ENCODE peak calls at places on chromosomes 6 and 20, in four cellular contexts. F is GM12864, O is upper lobe of right lung, I is GM13977. M is an unnamed sample.

GRCh38 chr6:116047173-116047933 is 13.3 kb downstream of the FRK start:
- DNase-seq in F (no peak), O (no peak), I (no peak), M (no peak)

GRCh38 chr20:49482621-49483017 is at the start of gene KCNB1:
- DNase-seq in F (no peak), O (peak), I (peak), M (peak)

GRCh38 chr6:89404512-89404911 is 7.6 kb downstream of the RRAGD start:
- DNase-seq in F (no peak), O (no peak), I (no peak), M (no peak)

GRCh38 chr6:1131285-1132079 is 180.4 kb upstream of the FOXQ1 start:
- DNase-seq in F (no peak), O (no peak), I (no peak), M (no peak)

GRCh38 chr20:50191566-50192363 is 1.1 kb downstream of the CEBPB start:
- DNase-seq in F (peak), O (peak), I (peak), M (no peak)

GRCh38 chr6:70616728-70617260 is 50.1 kb downstream of the SDHAF4 start:
- DNase-seq in F (no peak), O (no peak), I (no peak), M (no peak)

GRCh38 chr20:20205862-20206236 is 153.5 kb downstream of the CFAP61 start:
- DNase-seq in F (no peak), O (no peak), I (no peak), M (no peak)

GRCh38 chr6:154402081-154402780 is 45.6 kb upstream of the IPCEF1 start:
- DNase-seq in F (no peak), O (no peak), I (no peak), M (no peak)

GRCh38 chr6:89792881-89793280 is 26.7 kb downstream of the MDN1 start:
- DNase-seq in F (peak), O (no peak), I (peak), M (no peak)

GRCh38 chr20:50358959-50359358 is 151.2 kb upstream of the PTPN1 start:
- DNase-seq in F (no peak), O (no peak), I (no peak), M (no peak)

GRCh38 chr20:64047968-64048401 is 1.5 kb downstream of the SOX18 start:
- DNase-seq in F (no peak), O (no peak), I (no peak), M (no peak)

GRCh38 chr6:135851442-135852271 is at the start of gene PDE7B:
- DNase-seq in F (no peak), O (peak), I (peak), M (peak)

GRCh38 chr6:72716916-72717315 is 95.1 kb downstream of the KCNQ5 start:
- DNase-seq in F (no peak), O (no peak), I (no peak), M (no peak)

GRCh38 chr6:27761391-27761790 is 150.8 kb downstream of the OR2B2 start:
- DNase-seq in F (no peak), O (no peak), I (peak), M (no peak)

GRCh38 chr20:46427384-46427783 is 21.0 kb upstream of the ELMO2 start:
- DNase-seq in F (no peak), O (no peak), I (no peak), M (no peak)

GRCh38 chr6:107827541-107827940 is 3.4 kb upstream of the SCML4 start:
- DNase-seq in F (no peak), O (no peak), I (no peak), M (no peak)

GRCh38 chr6:41009669-41010068 is 29.4 kb downstream of the UNC5CL start:
- DNase-seq in F (no peak), O (no peak), I (no peak), M (no peak)

GRCh38 chr6:11043552-11043960 is 549 bp downstream of the ELOVL2 start:
- DNase-seq in F (no peak), O (no peak), I (peak), M (no peak)

GRCh38 chr6:4848382-4849068 is 72.3 kb downstream of the CDYL start:
- DNase-seq in F (no peak), O (no peak), I (no peak), M (no peak)
- TF ChIP-seq CTCF in F (peak), O (peak), I (peak), M (no peak)

GRCh38 chr6:15491255-15491985 is 171.4 kb downstream of the DTNBP1 start:
- DNase-seq in F (peak), O (no peak), I (peak), M (peak)
- TF ChIP-seq CTCF in F (peak), O (peak), I (peak), M (no peak)

GRCh38 chr20:38270869-38271608 is 10.5 kb upstream of the KIAA1755 start:
- DNase-seq in F (no peak), O (no peak), I (no peak), M (no peak)
- TF ChIP-seq CTCF in F (no peak), O (no peak), I (no peak), M (no peak)

DNA sequence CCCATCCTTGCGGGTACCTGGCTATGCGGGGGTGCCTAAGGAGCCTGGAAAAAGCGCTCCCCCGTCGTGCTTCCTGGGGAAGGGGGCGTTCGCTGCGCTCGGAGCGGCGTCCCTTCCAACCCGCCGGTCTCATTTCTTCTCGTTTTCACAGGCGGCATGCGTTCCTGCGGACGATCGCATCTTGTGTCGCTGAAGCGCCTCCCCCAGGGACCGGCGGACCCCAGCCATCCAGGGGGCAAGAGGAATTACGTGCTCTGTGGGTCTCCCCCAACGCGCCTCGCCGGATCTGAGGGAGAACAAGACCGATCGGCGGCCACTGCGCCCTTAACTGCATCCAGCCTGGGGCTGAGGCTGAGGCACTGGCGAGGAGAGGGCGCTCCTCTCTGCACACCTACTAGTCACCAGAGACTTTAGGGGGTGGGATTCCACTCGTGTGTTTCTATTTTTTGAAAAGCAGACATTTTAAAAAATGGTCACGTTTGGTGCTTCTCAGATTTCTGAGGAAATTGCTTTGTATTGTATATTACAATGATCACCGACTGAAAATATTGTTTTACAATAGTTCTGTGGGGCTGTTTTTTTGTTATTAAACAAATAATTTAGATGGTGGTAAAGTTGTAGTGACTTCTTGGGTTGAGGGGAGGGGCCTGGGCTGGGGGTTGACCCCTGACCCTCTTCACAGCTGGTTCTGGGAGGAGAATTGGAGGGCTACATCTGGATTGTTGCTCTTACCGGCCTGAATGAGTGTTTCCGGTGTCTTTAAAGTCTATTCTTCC is 1.0 kb downstream of the ID1 start:
- DNase-seq in F (no peak), O (peak), I (peak), M (no peak)
- TF ChIP-seq CTCF in F (no peak), O (no peak), I (no peak), M (no peak)

DNA sequence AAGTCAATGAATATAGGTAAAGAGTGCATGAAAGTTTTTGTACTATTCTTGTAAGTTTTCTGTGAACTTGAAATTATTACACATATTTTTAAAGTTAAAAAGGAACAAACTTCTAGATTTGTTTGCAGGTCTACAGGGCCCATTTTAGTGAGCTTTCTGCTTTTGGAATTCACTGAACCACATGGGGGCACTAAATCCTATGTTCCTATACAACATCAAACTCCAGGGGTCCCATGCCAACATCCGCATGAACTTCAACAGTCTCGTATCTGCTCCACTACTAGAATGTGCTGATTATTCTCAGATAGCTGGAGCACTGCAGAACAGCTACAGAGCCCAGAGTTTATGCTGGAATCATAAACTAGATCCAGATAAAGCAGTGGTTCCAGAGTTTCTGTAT is 347.9 kb upstream of the SPTLC3 start:
- DNase-seq in F (no peak), O (no peak), I (no peak), M (no peak)
- TF ChIP-seq CTCF in F (no peak), O (no peak), I (no peak), M (no peak)

DNA sequence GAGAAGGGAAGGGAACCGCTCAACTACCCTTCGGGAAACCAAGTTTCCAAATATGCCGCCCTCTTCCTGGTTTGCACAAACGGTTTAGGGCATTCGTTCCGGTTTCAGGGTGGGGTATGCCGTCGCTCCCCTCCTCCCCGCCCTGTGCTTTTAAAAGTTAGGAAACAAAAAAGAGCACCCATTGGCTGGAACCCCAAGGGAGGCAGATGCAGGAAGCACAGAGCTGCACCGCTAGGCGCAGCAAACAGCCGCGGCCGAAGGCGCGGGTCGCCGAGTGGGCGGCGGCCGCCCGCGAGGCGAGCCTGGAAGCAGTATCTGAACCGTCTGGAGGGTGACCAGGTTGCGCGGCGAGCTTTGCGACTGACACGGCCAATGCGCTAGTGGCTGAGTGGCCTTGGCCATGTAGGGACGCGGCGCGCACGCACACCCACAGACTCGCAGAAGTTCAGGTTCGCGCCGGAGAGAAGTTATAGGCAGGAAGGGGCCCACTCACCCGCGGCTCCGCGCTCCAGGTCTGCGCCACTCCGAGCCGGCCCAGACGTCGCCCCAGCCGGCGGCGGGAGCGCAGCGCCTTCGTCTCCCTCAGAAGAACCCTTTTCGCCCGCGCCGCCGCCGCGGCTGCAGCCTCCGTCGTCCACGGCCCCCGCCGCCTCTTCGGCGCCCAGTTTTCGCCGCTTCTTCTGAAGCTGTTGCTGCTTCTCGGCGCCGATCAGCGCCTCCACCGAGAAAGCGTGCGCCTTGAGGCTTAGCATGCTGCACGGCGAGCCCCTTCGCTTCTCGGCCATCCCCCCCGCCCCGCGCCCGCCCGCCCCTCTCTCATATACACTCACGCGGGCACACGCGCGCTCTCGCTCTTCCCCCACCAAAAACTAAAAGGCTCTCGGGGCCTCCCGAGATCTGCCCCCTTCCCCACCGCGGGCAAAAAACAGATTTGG is 734 bp downstream of the TBX18 start:
- DNase-seq in F (no peak), O (no peak), I (no peak), M (no peak)
- TF ChIP-seq CTCF in F (no peak), O (no peak), I (no peak), M (no peak)

DNA sequence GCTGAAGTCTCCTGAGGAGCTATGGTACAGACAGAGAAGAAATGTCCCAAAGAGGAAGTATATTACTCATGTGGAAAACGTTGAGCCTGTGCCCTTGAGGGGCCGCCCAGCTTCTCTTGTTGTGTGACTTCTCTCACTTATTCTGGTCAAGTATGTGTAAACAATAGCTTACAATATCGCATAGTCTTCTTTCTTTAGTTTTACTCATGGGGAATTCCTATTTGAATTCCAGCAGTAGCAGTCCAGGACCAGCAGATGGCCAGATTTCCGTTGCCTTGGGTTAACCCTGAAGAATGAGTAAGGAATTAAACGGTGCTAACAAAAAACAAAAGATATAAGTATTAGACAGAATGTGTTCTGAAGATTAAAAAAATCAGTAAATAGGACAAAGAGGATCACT is 522.0 kb upstream of the GJE1 start:
- DNase-seq in F (no peak), O (no peak), I (no peak), M (no peak)
- TF ChIP-seq CTCF in F (no peak), O (no peak), I (no peak), M (no peak)

M was measured in omental fat pad.